ENCODE peak calls at places on chromosomes 7 and 10, in six cellular contexts. One of them, this sample, is unnamed.

GRCh38 chr7:114334992-114335391 is 79.6 kb upstream of the FOXP2 start:
- DNase-seq in IMR-90: no peak
- DNase-seq in AG04449: no peak
- DNase-seq in breast epithelium: no peak
- DNase-seq in choroid plexus epithelial cell: no peak
- DNase-seq in heart left ventricle: no peak
- DNase-seq in this sample: no peak

GRCh38 chr7:11232462-11232861 is 258.8 kb downstream of the PHF14 start:
- DNase-seq in AG04449: no peak
- DNase-seq in choroid plexus epithelial cell: peak
- DNase-seq in IMR-90: no peak
- DNase-seq in breast epithelium: no peak
- DNase-seq in heart left ventricle: no peak
- DNase-seq in this sample: no peak

GRCh38 chr10:112375721-112376577 is 2.0 kb downstream of the ACSL5 start:
- DNase-seq in heart left ventricle: peak
- DNase-seq in choroid plexus epithelial cell: peak
- DNase-seq in IMR-90: peak
- DNase-seq in breast epithelium: peak
- DNase-seq in AG04449: no peak
- DNase-seq in this sample: no peak

GRCh38 chr7:142455392-142455791 is 197.5 kb upstream of the PRSS58 start:
- DNase-seq in choroid plexus epithelial cell: no peak
- DNase-seq in IMR-90: no peak
- DNase-seq in heart left ventricle: no peak
- DNase-seq in breast epithelium: no peak
- DNase-seq in AG04449: no peak
- DNase-seq in this sample: no peak

GRCh38 chr7:74164985-74165456 is 9.1 kb upstream of the EIF4H start:
- DNase-seq in IMR-90: peak
- DNase-seq in heart left ventricle: no peak
- DNase-seq in breast epithelium: no peak
- DNase-seq in choroid plexus epithelial cell: peak
- DNase-seq in AG04449: no peak
- DNase-seq in this sample: no peak

GRCh38 chr10:48459270-48460147 is 145.4 kb downstream of the ARHGAP22 start:
- DNase-seq in breast epithelium: peak
- DNase-seq in AG04449: no peak
- DNase-seq in IMR-90: no peak
- DNase-seq in choroid plexus epithelial cell: no peak
- DNase-seq in heart left ventricle: peak
- DNase-seq in this sample: no peak

GRCh38 chr7:229184-229964 is 37.0 kb downstream of the FAM20C start:
- DNase-seq in choroid plexus epithelial cell: peak
- DNase-seq in AG04449: peak
- DNase-seq in breast epithelium: peak
- DNase-seq in heart left ventricle: no peak
- DNase-seq in IMR-90: peak
- DNase-seq in this sample: peak

GRCh38 chr10:112224933-112225529 is 41.5 kb upstream of the GPAM start:
- DNase-seq in heart left ventricle: no peak
- DNase-seq in AG04449: no peak
- DNase-seq in choroid plexus epithelial cell: no peak
- DNase-seq in breast epithelium: no peak
- DNase-seq in IMR-90: no peak
- DNase-seq in this sample: no peak

GRCh38 chr10:116120688-116121087 is 152.3 kb downstream of the GFRA1 start:
- DNase-seq in AG04449: no peak
- DNase-seq in choroid plexus epithelial cell: no peak
- DNase-seq in heart left ventricle: no peak
- DNase-seq in breast epithelium: no peak
- DNase-seq in IMR-90: no peak
- DNase-seq in this sample: no peak

GRCh38 chr10:85791846-85792532 is 574.6 kb downstream of the GRID1 start:
- DNase-seq in choroid plexus epithelial cell: peak
- DNase-seq in IMR-90: no peak
- DNase-seq in AG04449: no peak
- DNase-seq in heart left ventricle: no peak
- DNase-seq in breast epithelium: no peak
- DNase-seq in this sample: no peak

GRCh38 chr10:21431799-21432198 is 93.7 kb downstream of the SKIDA1 start:
- DNase-seq in IMR-90: no peak
- DNase-seq in breast epithelium: no peak
- DNase-seq in AG04449: no peak
- DNase-seq in choroid plexus epithelial cell: no peak
- DNase-seq in heart left ventricle: no peak
- DNase-seq in this sample: no peak

GRCh38 chr7:27169658-27170493 is 4.2 kb downstream of the HOXA10 start:
- DNase-seq in AG04449: no peak
- DNase-seq in breast epithelium: no peak
- DNase-seq in IMR-90: no peak
- DNase-seq in choroid plexus epithelial cell: no peak
- DNase-seq in heart left ventricle: peak
- DNase-seq in this sample: no peak

GRCh38 chr7:44538093-44538797 is 2.9 kb downstream of the NPC1L1 start:
- DNase-seq in AG04449: no peak
- DNase-seq in choroid plexus epithelial cell: no peak
- DNase-seq in heart left ventricle: no peak
- DNase-seq in IMR-90: no peak
- DNase-seq in breast epithelium: no peak
- DNase-seq in this sample: no peak

GRCh38 chr10:101829561-101830315 is 11.5 kb upstream of the OGA start:
- DNase-seq in heart left ventricle: no peak
- DNase-seq in AG04449: no peak
- DNase-seq in breast epithelium: peak
- DNase-seq in IMR-90: no peak
- DNase-seq in choroid plexus epithelial cell: peak
- DNase-seq in this sample: no peak

GRCh38 chr7:105006367-105007139 is 7.5 kb upstream of the KMT2E start:
- DNase-seq in AG04449: no peak
- DNase-seq in IMR-90: no peak
- DNase-seq in choroid plexus epithelial cell: no peak
- DNase-seq in heart left ventricle: no peak
- DNase-seq in breast epithelium: no peak
- DNase-seq in this sample: no peak

GRCh38 chr10:103852856-103853255 is 2.5 kb downstream of the SH3PXD2A start:
- DNase-seq in choroid plexus epithelial cell: no peak
- DNase-seq in heart left ventricle: no peak
- DNase-seq in AG04449: no peak
- DNase-seq in IMR-90: peak
- DNase-seq in breast epithelium: no peak
- DNase-seq in this sample: no peak

GRCh38 chr10:126910798-126911197 is 5.6 kb downstream of the DOCK1 start:
- DNase-seq in AG04449: no peak
- DNase-seq in heart left ventricle: no peak
- DNase-seq in choroid plexus epithelial cell: no peak
- DNase-seq in IMR-90: peak
- DNase-seq in breast epithelium: no peak
- DNase-seq in this sample: no peak

GRCh38 chr10:50937230-50937907 is 51.9 kb upstream of the A1CF start:
- DNase-seq in IMR-90: peak
- DNase-seq in choroid plexus epithelial cell: peak
- DNase-seq in heart left ventricle: no peak
- DNase-seq in AG04449: no peak
- DNase-seq in breast epithelium: no peak
- DNase-seq in this sample: no peak
- TF ChIP-seq CTCF in IMR-90: peak
- TF ChIP-seq CTCF in choroid plexus epithelial cell: peak
- TF ChIP-seq CTCF in heart left ventricle: peak
- TF ChIP-seq CTCF in AG04449: peak
- TF ChIP-seq CTCF in breast epithelium: no peak
- TF ChIP-seq CTCF in this sample: peak

DNA sequence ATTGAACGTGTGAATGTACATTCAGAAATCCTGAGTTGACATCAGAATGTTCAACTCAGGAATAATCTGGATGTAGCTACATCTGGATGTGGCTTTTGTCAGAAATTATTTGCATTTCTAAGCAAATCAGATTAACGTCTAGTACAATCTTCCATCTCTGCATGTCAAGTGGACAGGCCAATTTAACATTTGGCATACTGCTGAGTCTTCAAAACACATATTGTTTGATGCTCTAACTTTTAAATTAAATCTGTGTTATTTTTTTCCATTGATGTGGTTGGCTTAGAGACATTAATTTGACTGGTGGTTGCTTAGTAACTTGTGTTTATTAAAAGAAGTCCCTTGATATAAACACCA is 3.4 kb downstream of the STAMBPL1 start:
- DNase-seq in choroid plexus epithelial cell: no peak
- DNase-seq in breast epithelium: no peak
- DNase-seq in AG04449: no peak
- DNase-seq in heart left ventricle: no peak
- DNase-seq in IMR-90: no peak
- DNase-seq in this sample: no peak
- H3K4me3 ChIP-seq in choroid plexus epithelial cell: no peak
- H3K4me3 ChIP-seq in breast epithelium: no peak
- H3K4me3 ChIP-seq in AG04449: no peak
- H3K4me3 ChIP-seq in heart left ventricle: no peak
- H3K4me3 ChIP-seq in IMR-90: no peak
- H3K4me3 ChIP-seq in this sample: no peak

GRCh38 chr10:120646738-120647427 is 189.9 kb downstream of the PLPP4 start:
- DNase-seq in IMR-90: no peak
- DNase-seq in heart left ventricle: no peak
- DNase-seq in breast epithelium: no peak
- DNase-seq in AG04449: no peak
- DNase-seq in choroid plexus epithelial cell: no peak
- DNase-seq in this sample: no peak
- TF ChIP-seq CTCF in IMR-90: no peak
- TF ChIP-seq CTCF in heart left ventricle: no peak
- TF ChIP-seq CTCF in breast epithelium: no peak
- TF ChIP-seq CTCF in AG04449: no peak
- TF ChIP-seq CTCF in choroid plexus epithelial cell: peak
- TF ChIP-seq CTCF in this sample: no peak

DNA sequence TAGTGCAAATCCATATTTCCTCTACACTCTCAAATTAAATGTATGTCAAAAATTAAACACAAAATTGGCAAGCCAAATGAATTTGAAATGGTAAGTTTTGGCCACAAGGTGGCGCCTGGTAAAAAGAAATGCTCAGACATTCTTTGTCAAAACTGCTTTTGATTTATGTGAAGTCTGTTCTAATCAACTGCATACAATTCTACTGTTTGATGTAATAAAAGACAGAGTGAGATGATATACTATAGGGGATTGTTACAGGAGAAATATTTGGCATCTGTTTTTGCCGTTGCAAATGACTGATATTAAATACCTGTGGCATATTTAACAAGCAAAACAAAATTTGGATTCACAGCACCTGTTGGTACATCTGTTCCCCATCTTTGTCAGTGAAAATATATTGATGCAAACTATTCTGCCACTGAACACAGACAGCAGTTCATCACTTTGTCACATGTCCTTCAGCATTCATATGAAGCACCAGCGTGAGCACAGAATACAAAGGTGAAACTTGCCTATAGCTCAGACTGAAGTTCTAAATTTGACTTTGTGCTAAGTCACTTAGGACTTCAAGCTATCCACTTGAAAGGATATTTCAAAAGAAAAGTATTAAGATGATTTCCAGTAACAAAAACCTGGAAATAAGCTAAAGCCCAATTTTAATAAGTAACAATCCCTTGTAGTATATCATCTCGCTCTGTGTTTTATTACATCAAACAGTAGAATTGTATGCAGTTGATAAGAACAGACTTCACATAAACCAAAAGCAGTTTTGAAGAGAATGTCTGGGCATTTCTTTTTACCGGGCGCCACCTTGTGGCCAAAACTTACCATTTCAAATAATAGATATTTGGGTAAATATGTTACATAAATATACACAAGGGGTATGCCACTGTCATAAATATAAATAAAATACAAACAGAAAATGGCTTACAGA is 10.2 kb upstream of the CH25H start:
- DNase-seq in AG04449: no peak
- DNase-seq in choroid plexus epithelial cell: peak
- DNase-seq in heart left ventricle: no peak
- DNase-seq in IMR-90: peak
- DNase-seq in breast epithelium: no peak
- DNase-seq in this sample: no peak
- H3K4me3 ChIP-seq in AG04449: no peak
- H3K4me3 ChIP-seq in choroid plexus epithelial cell: no peak
- H3K4me3 ChIP-seq in heart left ventricle: no peak
- H3K4me3 ChIP-seq in IMR-90: no peak
- H3K4me3 ChIP-seq in breast epithelium: no peak
- H3K4me3 ChIP-seq in this sample: no peak

DNA sequence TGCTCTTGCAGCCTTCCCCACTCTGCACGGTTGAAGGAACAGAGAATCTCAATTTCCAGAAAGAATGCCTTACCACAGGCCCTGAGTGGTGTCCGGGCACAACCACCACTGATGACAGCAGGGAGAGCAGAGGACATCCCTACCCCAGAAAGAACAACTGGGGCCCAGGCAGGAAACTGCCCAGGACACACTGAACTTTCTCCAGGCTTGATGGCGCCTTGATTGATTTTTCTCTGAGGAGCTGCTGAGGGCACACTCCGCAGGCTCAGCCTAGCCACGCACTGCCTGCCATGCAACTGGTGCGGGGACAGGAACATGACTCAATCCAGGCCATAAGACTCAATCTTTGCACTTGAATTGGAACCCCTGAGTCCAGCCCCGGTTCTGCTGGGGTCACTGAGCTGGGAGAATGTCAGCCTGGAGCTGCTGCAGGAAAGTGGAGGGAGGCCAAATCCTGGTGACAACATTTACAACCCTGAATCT is 5.9 kb downstream of the AKR1B1 start:
- DNase-seq in breast epithelium: no peak
- DNase-seq in heart left ventricle: no peak
- DNase-seq in AG04449: no peak
- DNase-seq in IMR-90: no peak
- DNase-seq in choroid plexus epithelial cell: no peak
- DNase-seq in this sample: no peak
- TF ChIP-seq CTCF in breast epithelium: no peak
- TF ChIP-seq CTCF in heart left ventricle: no peak
- TF ChIP-seq CTCF in AG04449: no peak
- TF ChIP-seq CTCF in IMR-90: no peak
- TF ChIP-seq CTCF in choroid plexus epithelial cell: no peak
- TF ChIP-seq CTCF in this sample: no peak

GRCh38 chr7:47702096-47702495 is 120.2 kb upstream of the TNS3 start:
- DNase-seq in breast epithelium: no peak
- DNase-seq in AG04449: no peak
- DNase-seq in heart left ventricle: no peak
- DNase-seq in IMR-90: no peak
- DNase-seq in choroid plexus epithelial cell: no peak
- DNase-seq in this sample: no peak
- H3K4me3 ChIP-seq in breast epithelium: no peak
- H3K4me3 ChIP-seq in AG04449: no peak
- H3K4me3 ChIP-seq in heart left ventricle: no peak
- H3K4me3 ChIP-seq in IMR-90: no peak
- H3K4me3 ChIP-seq in choroid plexus epithelial cell: no peak
- H3K4me3 ChIP-seq in this sample: no peak

GRCh38 chr10:92688927-92689662 is 660 bp upstream of the HHEX start:
- DNase-seq in IMR-90: peak
- DNase-seq in choroid plexus epithelial cell: peak
- DNase-seq in breast epithelium: no peak
- DNase-seq in heart left ventricle: peak
- DNase-seq in AG04449: no peak
- DNase-seq in this sample: no peak
- TF ChIP-seq CTCF in IMR-90: no peak
- TF ChIP-seq CTCF in choroid plexus epithelial cell: peak
- TF ChIP-seq CTCF in breast epithelium: no peak
- TF ChIP-seq CTCF in heart left ventricle: no peak
- TF ChIP-seq CTCF in AG04449: no peak
- TF ChIP-seq CTCF in this sample: peak

DNA sequence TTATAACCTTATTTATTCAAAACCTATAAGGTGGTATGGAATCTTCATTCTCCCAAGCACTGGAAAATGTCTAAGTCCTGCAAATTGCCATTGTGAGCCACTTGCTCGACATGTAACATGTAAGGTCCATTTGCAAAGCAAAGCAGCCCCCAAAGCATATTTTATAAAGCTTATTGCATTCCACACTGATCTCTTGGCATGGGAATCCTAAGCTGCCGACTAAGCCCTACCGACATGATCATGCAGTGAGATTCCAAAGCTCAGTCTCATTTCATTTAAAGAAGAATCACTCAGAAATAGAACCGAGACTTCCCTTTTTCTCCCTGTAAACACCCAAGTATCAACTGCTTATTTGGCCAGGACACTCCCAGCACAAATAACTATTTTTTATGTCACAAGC is 333.4 kb upstream of the MYO3A start:
- DNase-seq in AG04449: no peak
- DNase-seq in breast epithelium: no peak
- DNase-seq in heart left ventricle: no peak
- DNase-seq in choroid plexus epithelial cell: peak
- DNase-seq in IMR-90: no peak
- DNase-seq in this sample: no peak
- H3K4me3 ChIP-seq in AG04449: no peak
- H3K4me3 ChIP-seq in breast epithelium: no peak
- H3K4me3 ChIP-seq in heart left ventricle: no peak
- H3K4me3 ChIP-seq in choroid plexus epithelial cell: no peak
- H3K4me3 ChIP-seq in IMR-90: no peak
- H3K4me3 ChIP-seq in this sample: no peak

This sample was measured in kidney epithelial cell.